ENCODE peak calls at places on chromosome 6, in nine cellular contexts. B, M, Y, O, F, S, G, E and J are unnamed samples.

GRCh38 chr6:11536795-11537194 is 754 bp upstream of the TMEM170B start:
- DNase-seq in M (peak; percentile 39), G (peak; percentile 30), S (peak; percentile 11), Y (peak; percentile 45), F (peak; percentile 8), E (peak; percentile 22), B (no peak), O (no peak), J (peak; percentile 66)

GRCh38 chr6:108781419-108782110 is 66.7 kb upstream of the ARMC2 start:
- DNase-seq in Y (peak; percentile 40), B (peak; percentile 50), M (peak; percentile 57), G (no peak), F (peak; percentile 43), S (peak; percentile 26), E (peak; percentile 37), O (no peak), J (no peak)

GRCh38 chr6:110712238-110712637 is 103.0 kb downstream of the CDK19 start:
- DNase-seq in G (no peak), Y (no peak), E (no peak), M (no peak), O (no peak), F (no peak), B (no peak), S (no peak), J (no peak)

GRCh38 chr6:32973934-32974333 is 5.5 kb downstream of the BRD2 start:
- DNase-seq in E (peak; percentile 66), M (no peak), G (peak; percentile 65), O (peak; percentile 28), Y (peak; percentile 60), S (no peak), F (peak; percentile 79), B (no peak), J (no peak)

GRCh38 chr6:148934534-148934933 is 187.7 kb downstream of the UST start:
- DNase-seq in G (no peak), M (no peak), Y (no peak), B (no peak), F (peak; percentile 83), S (no peak), E (peak; percentile 13), O (peak; percentile 5), J (no peak)

GRCh38 chr6:3775386-3775785 is 23.9 kb upstream of the PXDC1 start:
- DNase-seq in F (no peak), O (no peak), M (no peak), Y (no peak), G (no peak), B (no peak), E (no peak), S (no peak), J (no peak)

GRCh38 chr6:15501806-15502450 is 160.9 kb downstream of the DTNBP1 start:
- DNase-seq in B (no peak), O (peak; percentile 27), S (no peak), F (peak; percentile 69), G (no peak), E (peak; percentile 43), Y (no peak), M (no peak), J (no peak)

GRCh38 chr6:109229536-109229935 is 134.2 kb downstream of the CEP57L1 start:
- DNase-seq in S (no peak), M (no peak), Y (no peak), E (no peak), F (peak; percentile 49), G (peak; percentile 61), B (no peak), O (peak; percentile 93), J (no peak)

GRCh38 chr6:129105035-129105434 is 222.1 kb downstream of the LAMA2 start:
- DNase-seq in B (no peak), M (peak; percentile 34), F (no peak), E (peak; percentile 47), S (no peak), Y (peak; percentile 7), G (no peak), O (no peak), J (no peak)

GRCh38 chr6:36347635-36348034 is 10.9 kb upstream of the BNIP5 start:
- DNase-seq in Y (no peak), F (no peak), M (no peak), B (no peak), O (no peak), S (no peak), G (peak; percentile 82), E (no peak), J (no peak)

DNA sequence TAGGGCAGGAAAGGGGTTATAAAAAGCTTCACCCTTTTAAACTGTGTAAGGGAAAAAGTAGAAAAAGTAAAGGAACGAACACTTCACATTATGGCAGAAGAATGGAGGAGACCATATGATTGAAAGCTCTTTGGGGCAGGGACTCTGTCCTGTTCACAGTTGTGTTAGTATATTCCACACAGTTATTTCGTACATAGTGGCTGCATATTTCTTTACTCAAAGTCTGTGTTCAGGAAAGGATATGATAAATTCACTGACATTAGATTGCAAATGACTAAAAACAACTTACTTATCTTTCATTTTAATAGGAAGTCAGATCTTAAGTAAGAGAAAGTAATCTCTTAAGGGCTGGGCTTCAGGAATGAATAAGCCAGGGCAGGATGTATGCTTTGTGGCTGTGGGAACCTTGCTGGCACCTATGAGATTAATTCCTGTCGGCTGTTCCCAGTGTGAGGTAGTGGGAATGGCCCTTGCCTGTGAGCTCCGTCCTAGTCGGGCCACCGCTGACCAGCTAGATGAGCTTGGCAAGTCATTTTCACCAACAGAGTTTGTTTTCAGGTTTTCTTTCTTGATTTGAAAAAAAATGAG is 11.2 kb downstream of the PPP1R14C start:
- DNase-seq in M (no peak), B (no peak), G (no peak), S (no peak), E (no peak), Y (no peak), O (peak; percentile 11), F (peak; percentile 41), J (no peak)
- H3K9ac ChIP-seq in M (no peak overlapping the region), B (no peak overlapping the region), G (peak overlapping the region; percentile 17), S (no peak overlapping the region), E (peak overlapping the region; percentile 5), Y (no peak overlapping the region), O (no peak overlapping the region), F (peak overlapping the region; percentile 36), J (no peak overlapping the region)

GRCh38 chr6:42451146-42451594 is 556 bp downstream of the TRERF1 start:
- DNase-seq in Y (no peak), M (no peak), F (peak; percentile 50), S (no peak), B (no peak), G (no peak), E (no peak), O (no peak), J (no peak)

GRCh38 chr6:42451595-42452170 is at the start of gene TRERF1:
- DNase-seq in M (peak; percentile 88), G (peak; percentile 43), B (no peak), F (peak; percentile 75), O (peak; percentile 73), E (peak; percentile 90), S (peak; percentile 83), Y (peak; percentile 85), J (peak; percentile 86)

GRCh38 chr6:42448906-42449659 is 2.6 kb downstream of the TRERF1 start:
- DNase-seq in G (no peak), E (no peak), S (no peak), O (peak; percentile 74), Y (no peak), M (no peak), F (no peak), B (no peak), J (no peak)

GRCh38 chr6:42449917-42450313 is 1.8 kb downstream of the TRERF1 start:
- DNase-seq in F (peak; percentile 18), E (no peak), S (no peak), M (no peak), G (no peak), Y (peak; percentile 72), B (no peak), O (peak; percentile 22), J (no peak)

GRCh38 chr6:42450314-42451145 is 1.2 kb downstream of the TRERF1 start:
- DNase-seq in B (no peak), F (peak; percentile 61), M (no peak), G (no peak), E (peak; percentile 54), Y (peak; percentile 58), O (peak; percentile 19), S (no peak), J (no peak)
- H3K27ac ChIP-seq in B (no peak overlapping the region), F (peak overlapping the region; percentile 5), M (peak overlapping the region; percentile 63), G (no peak overlapping the region), E (peak overlapping the region; percentile 5), Y (peak overlapping the region; percentile 59), O (peak overlapping the region; percentile 72), S (peak overlapping the region; percentile 96), J (peak overlapping the region; percentile 44)

GRCh38 chr6:38861957-38862401 is 146.9 kb downstream of the DNAH8 start:
- DNase-seq in S (no peak), Y (no peak), G (no peak), E (no peak), F (no peak), B (no peak), O (peak; percentile 17), M (no peak), J (no peak)
- H3K9ac ChIP-seq in S (no peak overlapping the region), Y (no peak overlapping the region), G (no peak overlapping the region), E (no peak overlapping the region), F (no peak overlapping the region), B (no peak overlapping the region), O (no peak overlapping the region), M (no peak overlapping the region), J (no peak overlapping the region)

GRCh38 chr6:35093118-35093445 is 48.1 kb downstream of the TCP11 start:
- DNase-seq in E (no peak), Y (no peak), F (no peak), G (no peak), M (no peak), B (no peak), O (no peak), S (no peak), J (no peak)

GRCh38 chr6:35099116-35099515 is 42.0 kb downstream of the TCP11 start:
- DNase-seq in S (no peak), O (no peak), E (no peak), M (no peak), B (no peak), G (no peak), Y (no peak), F (no peak), J (no peak)

GRCh38 chr6:35093783-35094182 is 47.4 kb downstream of the TCP11 start:
- DNase-seq in B (no peak), O (no peak), F (no peak), S (no peak), M (no peak), G (no peak), Y (no peak), E (no peak), J (no peak)

GRCh38 chr6:35094183-35094582 is 47.0 kb downstream of the TCP11 start:
- DNase-seq in Y (no peak), F (peak; percentile 20), O (no peak), E (peak; percentile 10), B (no peak), S (no peak), M (no peak), G (no peak), J (no peak)

GRCh38 chr6:35096129-35096852 is 44.8 kb downstream of the TCP11 start:
- DNase-seq in O (peak; percentile 80), B (no peak), S (no peak), E (peak; percentile 88), Y (no peak), G (peak; percentile 5), F (peak; percentile 79), M (no peak), J (no peak)
- H3K27ac ChIP-seq in O (peak overlapping the region; percentile 59), B (no peak overlapping the region), S (no peak overlapping the region), E (peak overlapping the region; percentile 84), Y (no peak overlapping the region), G (no peak overlapping the region), F (peak overlapping the region; percentile 44), M (no peak overlapping the region), J (no peak overlapping the region)

GRCh38 chr6:162151050-162151658 is 576.4 kb downstream of the PRKN start:
- DNase-seq in G (no peak), M (no peak), Y (no peak), E (peak; percentile 10), O (no peak), S (no peak), F (peak; percentile 44), B (no peak), J (no peak)
- H3K9ac ChIP-seq in G (no peak overlapping the region), M (no peak overlapping the region), Y (no peak overlapping the region), E (no peak overlapping the region), O (no peak overlapping the region), S (no peak overlapping the region), F (no peak overlapping the region), B (no peak overlapping the region), J (no peak overlapping the region)